ENCODE peak calls at places on chromosomes 1 and 21, in four cellular contexts. U is H1, R is mesendoderm, H is H9. O is an unnamed sample.

GRCh38 chr1:15948600-15949452 is 27.1 kb downstream of the ZBTB17 start:
- DNase-seq in H (no peak), U (no peak), R (peak; percentile 58), O (peak; percentile 95)

GRCh38 chr1:17027403-17027802 is 15.7 kb upstream of the ATP13A2 start:
- DNase-seq in R (no peak), U (no peak), H (no peak), O (no peak)

GRCh38 chr1:8423702-8424538 is 106.0 kb downstream of the SLC45A1 start:
- DNase-seq in R (peak; percentile 94), U (peak; percentile 87), H (peak; percentile 84), O (peak; percentile 65)

GRCh38 chr1:45802343-45803298 is 791 bp upstream of the MAST2 start:
- DNase-seq in U (peak; percentile 49), H (peak; percentile 79), R (peak; percentile 97), O (peak; percentile 99)

GRCh38 chr21:15159382-15160020 is 94.7 kb upstream of the NRIP1 start:
- DNase-seq in R (peak; percentile 30), H (no peak), U (no peak), O (no peak)

GRCh38 chr1:154264454-154264853 is 8.0 kb upstream of the HAX1 start:
- DNase-seq in R (no peak), H (no peak), U (no peak), O (no peak)

GRCh38 chr1:1337793-1338147 is 6.7 kb downstream of the TAS1R3 start:
- DNase-seq in U (peak; percentile 87), R (no peak), H (peak; percentile 73), O (no peak)

GRCh38 chr1:210252621-210253041 is 20.0 kb downstream of the SERTAD4 start:
- DNase-seq in R (peak; percentile 98), U (peak; percentile 77), H (peak; percentile 94), O (no peak)

GRCh38 chr1:209595032-209595431 is 11.5 kb downstream of the CAMK1G start:
- DNase-seq in H (no peak), U (no peak), R (no peak), O (no peak)

GRCh38 chr1:160626560-160627342 is 20.1 kb downstream of the SLAMF1 start:
- DNase-seq in R (no peak), H (no peak), U (no peak), O (no peak)

GRCh38 chr1:7810395-7810794 is 26.3 kb downstream of the PER3 start:
- DNase-seq in R (peak; percentile 34), H (no peak), U (no peak), O (peak; percentile 96)

GRCh38 chr1:94986783-94987182 is 59.9 kb upstream of the CNN3 start:
- DNase-seq in H (no peak), U (no peak), R (no peak), O (peak; percentile 84)

GRCh38 chr1:227257964-227258363 is 60.3 kb downstream of the CDC42BPA start:
- DNase-seq in R (peak; percentile 68), H (peak; percentile 56), U (no peak), O (no peak)

GRCh38 chr1:55957233-55957632 is 622.1 kb downstream of the PLPP3 start:
- DNase-seq in R (no peak), H (no peak), U (no peak), O (no peak)

GRCh38 chr21:32483293-32483595 is 70.7 kb downstream of the EVA1C start:
- DNase-seq in H (no peak), U (no peak), R (no peak), O (no peak)

GRCh38 chr1:27238032-27238431 is 3.6 kb downstream of the WDTC1 start:
- DNase-seq in R (no peak), H (no peak), U (no peak), O (no peak)

GRCh38 chr1:1881727-1882126 is 9.2 kb downstream of the GNB1 start:
- DNase-seq in R (no peak), H (no peak), U (no peak), O (no peak)

GRCh38 chr1:246390855-246391254 is 116.2 kb downstream of the SMYD3 start:
- DNase-seq in U (no peak), H (no peak), R (no peak), O (no peak)

GRCh38 chr1:32786856-32787255 is 30.3 kb downstream of the YARS1 start:
- DNase-seq in R (no peak), U (no peak), H (no peak), O (no peak)

GRCh38 chr1:227887697-227888403 is 59.9 kb downstream of the WNT9A start:
- DNase-seq in R (peak; percentile 73), U (peak; percentile 75), H (peak; percentile 74), O (no peak)

GRCh38 chr1:57307382-57307781 is 116.5 kb downstream of the DAB1 start:
- DNase-seq in U (peak; percentile 53), R (peak; percentile 94), H (peak; percentile 96), O (no peak)

GRCh38 chr1:186059311-186059710 is 315.7 kb downstream of the TPR start:
- DNase-seq in U (no peak), R (no peak), H (no peak), O (peak; percentile 28)

GRCh38 chr21:35651166-35651565 is 409.2 kb downstream of the SETD4 start:
- DNase-seq in H (no peak), R (no peak), U (no peak), O (no peak)

GRCh38 chr1:153663211-153663610 is 4.7 kb downstream of the SNAPIN start:
- DNase-seq in R (no peak), H (no peak), U (no peak), O (peak; percentile 65)

GRCh38 chr1:912740-913301 is 10.9 kb upstream of the SAMD11 start:
- DNase-seq in U (peak; percentile 63), H (peak; percentile 68), R (peak; percentile 54), O (no peak)

GRCh38 chr1:228224198-228225164 is 16.6 kb downstream of the OBSCN start:
- DNase-seq in H (no peak), R (no peak), U (peak; percentile 30), O (no peak)

GRCh38 chr21:43726686-43727570 is 8.0 kb downstream of the PDXK start:
- DNase-seq in U (no peak), R (no peak), H (no peak), O (no peak)

GRCh38 chr1:34113887-34114286 is 51.1 kb downstream of the CSMD2 start:
- DNase-seq in R (peak; percentile 89), H (peak; percentile 61), U (peak; percentile 48), O (no peak)

GRCh38 chr1:78833491-78833890 is 173.0 kb downstream of the ADGRL4 start:
- DNase-seq in H (no peak), R (no peak), U (no peak), O (peak; percentile 78)

GRCh38 chr1:210558302-210558701 is 229.6 kb downstream of the HHAT start:
- DNase-seq in H (no peak), R (no peak), U (no peak), O (peak; percentile 4)

GRCh38 chr1:218339267-218339831 is 5.8 kb upstream of the TGFB2 start:
- DNase-seq in U (no peak), H (no peak), R (no peak), O (peak; percentile 62)

GRCh38 chr21:20527691-20528090 is 470.5 kb upstream of the NCAM2 start:
- DNase-seq in U (no peak), H (no peak), R (no peak), O (no peak)

GRCh38 chr1:41622859-41623732 is 138.6 kb upstream of the EDN2 start:
- DNase-seq in H (peak; percentile 14), R (no peak), U (peak; percentile 34), O (peak; percentile 56)

GRCh38 chr1:160171352-160171751 is 19.0 kb upstream of the CASQ1 start:
- DNase-seq in H (no peak), U (no peak), R (peak; percentile 73), O (peak; percentile 32)

GRCh38 chr1:179742291-179742690 is 800 bp upstream of the FAM163A start:
- DNase-seq in R (no peak), U (no peak), H (no peak), O (no peak)

GRCh38 chr1:112230232-112230631 is 165.8 kb upstream of the CTTNBP2NL start:
- DNase-seq in U (no peak), H (no peak), R (no peak), O (no peak)

GRCh38 chr1:67213164-67213563 is 46.9 kb downstream of the IL23R start:
- DNase-seq in R (peak; percentile 66), U (no peak), H (peak; percentile 39), O (peak; percentile 17)

GRCh38 chr1:233233508-233234040 is 62.0 kb downstream of the PCNX2 start:
- DNase-seq in H (no peak), U (no peak), R (peak; percentile 94), O (no peak)

GRCh38 chr1:233227930-233228465 is 67.5 kb downstream of the PCNX2 start:
- DNase-seq in H (no peak), R (peak; percentile 79), U (no peak), O (no peak)

GRCh38 chr1:233229291-233229690 is 66.2 kb downstream of the PCNX2 start:
- DNase-seq in H (no peak), R (no peak), U (no peak), O (peak; percentile 11)

GRCh38 chr1:233224291-233224690 is 71.2 kb downstream of the PCNX2 start:
- DNase-seq in H (no peak), U (no peak), R (no peak), O (peak; percentile 19)

DNA sequence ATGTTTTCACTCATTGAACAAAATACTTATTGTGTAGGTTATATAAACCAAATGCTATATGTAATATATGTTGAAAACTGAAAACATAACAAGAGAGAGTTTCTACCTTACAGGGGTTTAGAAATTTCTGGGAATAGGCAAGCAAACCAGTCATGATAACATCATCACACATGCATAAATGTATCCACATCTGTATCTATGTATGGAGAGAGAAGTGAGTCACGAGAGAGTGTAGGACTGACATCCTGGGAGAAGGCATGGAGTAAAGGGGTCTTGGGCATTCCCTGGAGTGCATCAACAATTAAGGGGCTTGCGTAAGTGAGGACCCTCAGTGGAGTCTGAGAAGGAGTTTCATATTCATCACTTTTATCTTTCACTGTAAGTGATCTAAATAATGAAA is 65.5 kb downstream of the PCNX2 start:
- DNase-seq in H (no peak), U (no peak), R (no peak), O (peak; percentile 69)
- H3K56ac ChIP-seq in H (no peak overlapping the region), U (no peak overlapping the region), R (no peak overlapping the region), O (no peak overlapping the region)

GRCh38 chr1:21269461-21270085 is 20.7 kb downstream of the ECE1 start:
- DNase-seq in H (no peak), R (no peak), U (no peak), O (no peak)
- H3K56ac ChIP-seq in H (no peak overlapping the region), R (no peak overlapping the region), U (no peak overlapping the region), O (no peak overlapping the region)

GRCh38 chr1:22264464-22265330 is 121.8 kb upstream of the WNT4 start:
- DNase-seq in H (no peak), R (peak; percentile 90), U (peak; percentile 57), O (no peak)

GRCh38 chr1:22263359-22263758 is 120.5 kb upstream of the WNT4 start:
- DNase-seq in U (no peak), H (no peak), R (no peak), O (no peak)

GRCh38 chr1:22260860-22261432 is 118.0 kb upstream of the WNT4 start:
- DNase-seq in U (no peak), H (no peak), R (no peak), O (no peak)

GRCh38 chr1:22261580-22261979 is 118.7 kb upstream of the WNT4 start:
- DNase-seq in H (no peak), U (no peak), R (no peak), O (no peak)

GRCh38 chr1:22262583-22262982 is 119.7 kb upstream of the WNT4 start:
- DNase-seq in R (peak; percentile 94), U (no peak), H (peak; percentile 90), O (no peak)
- H3K56ac ChIP-seq in R (no peak overlapping the region), U (no peak overlapping the region), H (no peak overlapping the region), O (no peak overlapping the region)

DNA sequence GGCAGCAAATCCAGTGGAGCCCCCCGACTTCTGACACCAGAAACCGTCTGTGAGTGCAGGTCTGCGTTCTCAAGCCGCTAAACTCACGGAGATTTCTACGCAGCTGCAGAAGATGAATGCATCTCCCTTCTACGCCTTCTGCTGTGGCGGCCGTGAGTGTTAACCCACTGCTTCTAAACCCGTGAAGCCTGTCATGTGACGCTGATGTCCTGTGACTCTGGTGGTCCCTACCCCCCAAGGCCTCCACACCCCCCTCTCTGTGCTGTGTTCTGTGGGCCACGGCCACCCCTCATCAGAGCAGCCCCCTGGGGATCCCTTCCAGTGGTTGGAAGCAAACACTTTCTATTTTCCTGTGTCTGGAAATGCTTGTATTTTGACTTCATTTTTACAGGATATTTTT is 33.9 kb upstream of the COL18A1 start:
- DNase-seq in U (no peak), R (no peak), H (no peak), O (no peak)
- H3K56ac ChIP-seq in U (no peak overlapping the region), R (no peak overlapping the region), H (no peak overlapping the region), O (no peak overlapping the region)